ENCODE peak calls at places on chromosomes 2 and 18, in six cellular contexts. F, I, B, Y, M and P are unnamed samples.
A peak's percentile ranks its signal among the peaks of the same experiment; 100 is the strongest.

GRCh38 chr2:171128461-171128860 is 32.2 kb downstream of the TLK1 start:
- DNase-seq in F (no peak), I (no peak), B (no peak), Y (no peak), M (no peak), P (no peak)

GRCh38 chr2:68225119-68225632 is 27.2 kb downstream of the PPP3R1 start:
- DNase-seq in F (no peak), I (peak; percentile 13), B (no peak), Y (peak; percentile 13), M (peak; percentile 54), P (no peak)

GRCh38 chr2:241499146-241499965 is 9.0 kb downstream of the STK25 start:
- DNase-seq in F (no peak), I (no peak), B (no peak), Y (no peak), M (no peak), P (no peak)

GRCh38 chr18:68734311-68734710 is 19.4 kb upstream of the TMX3 start:
- DNase-seq in F (no peak), I (no peak), B (no peak), Y (no peak), M (peak; percentile 67), P (no peak)

GRCh38 chr18:26405190-26405781 is 143.1 kb downstream of the KCTD1 start:
- DNase-seq in F (no peak), I (peak; percentile 30), B (no peak), Y (no peak), M (peak; percentile 42), P (peak; percentile 70)

GRCh38 chr2:43100883-43101662 is 125.3 kb downstream of the ZFP36L2 start:
- DNase-seq in F (no peak), I (no peak), B (peak; percentile 86), Y (no peak), M (no peak), P (no peak)

GRCh38 chr18:48949606-48950535 is 894 bp downstream of the SMAD7 start:
- DNase-seq in F (no peak), I (peak; percentile 40), B (no peak), Y (no peak), M (no peak), P (peak; percentile 72)

GRCh38 chr2:8229546-8229986 is 452.3 kb upstream of the ID2 start:
- DNase-seq in F (no peak), I (peak; percentile 72), B (peak; percentile 33), Y (peak; percentile 11), M (peak; percentile 87), P (peak; percentile 76)

GRCh38 chr2:58336416-58336815 is 95.3 kb upstream of the FANCL start:
- DNase-seq in F (no peak), I (no peak), B (no peak), Y (no peak), M (no peak), P (no peak)

GRCh38 chr2:170886391-170886790 is 42.7 kb upstream of the GORASP2 start:
- DNase-seq in F (no peak), I (no peak), B (no peak), Y (no peak), M (peak; percentile 42), P (no peak)

GRCh38 chr2:176527141-176527901 is 258.1 kb downstream of the MTX2 start:
- DNase-seq in F (no peak), I (no peak), B (no peak), Y (no peak), M (peak; percentile 90), P (no peak)

GRCh38 chr2:194705398-194705797 is 951.6 kb upstream of the SLC39A10 start:
- DNase-seq in F (no peak), I (no peak), B (no peak), Y (no peak), M (no peak), P (no peak)

GRCh38 chr2:73736378-73736777 is 767 bp downstream of the TPRKB start:
- DNase-seq in F (no peak), I (no peak), B (no peak), Y (no peak), M (no peak), P (no peak)

GRCh38 chr2:88955607-88956006 is 264.1 kb downstream of the RPIA start:
- DNase-seq in F (no peak), I (no peak), B (no peak), Y (no peak), M (no peak), P (no peak)

GRCh38 chr2:88949336-88949735 is 257.9 kb downstream of the RPIA start:
- DNase-seq in F (no peak), I (no peak), B (no peak), Y (no peak), M (no peak), P (no peak)

DNA sequence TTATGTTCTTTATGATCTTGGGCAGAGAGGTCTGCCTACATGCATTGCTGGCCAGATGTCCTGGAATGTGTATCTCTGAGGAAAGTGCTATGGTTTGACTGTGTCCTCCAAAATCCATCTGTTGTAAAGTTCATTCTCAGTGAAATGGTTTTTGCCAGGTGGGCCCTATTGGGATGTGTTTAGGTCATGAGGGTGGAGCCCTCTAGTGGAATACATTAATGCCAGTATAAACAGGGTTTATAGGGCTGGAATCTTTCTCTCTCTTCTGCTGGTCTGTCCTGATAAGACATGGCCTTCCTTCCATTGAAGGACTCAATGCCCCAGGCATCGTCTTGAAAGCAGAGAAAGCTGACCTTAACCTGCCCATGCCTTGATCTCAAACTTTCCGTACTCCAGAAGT is 258.5 kb downstream of the RPIA start:
- DNase-seq in F (no peak), I (no peak), B (no peak), Y (no peak), M (peak; percentile 10), P (no peak)
- TF ChIP-seq CTCF in F (no peak), I (peak; percentile 21), B (no peak), Y (no peak), M (peak; percentile 41), P (no peak)

GRCh38 chr18:11154983-11155759 is 5.8 kb upstream of the PIEZO2 start:
- DNase-seq in F (no peak), I (no peak), B (no peak), Y (no peak), M (no peak), P (no peak)

GRCh38 chr18:11150271-11150615 is 874 bp upstream of the PIEZO2 start:
- DNase-seq in F (no peak), I (no peak), B (no peak), Y (no peak), M (no peak), P (no peak)

GRCh38 chr18:11153096-11153495 is 3.7 kb upstream of the PIEZO2 start:
- DNase-seq in F (no peak), I (no peak), B (no peak), Y (no peak), M (no peak), P (no peak)

GRCh38 chr18:11156977-11157376 is 7.6 kb upstream of the PIEZO2 start:
- DNase-seq in F (no peak), I (no peak), B (no peak), Y (no peak), M (no peak), P (no peak)

GRCh38 chr18:11154369-11154982 is 5.1 kb upstream of the PIEZO2 start:
- DNase-seq in F (no peak), I (no peak), B (no peak), Y (no peak), M (peak; percentile 67), P (peak; percentile 57)
- TF ChIP-seq CTCF in F (peak; percentile 46), I (peak; percentile 34), B (peak; percentile 45), Y (no peak), M (peak; percentile 49), P (peak; percentile 48)

GRCh38 chr2:30465171-30465545 is 18.1 kb downstream of the LCLAT1 start:
- DNase-seq in F (no peak), I (no peak), B (no peak), Y (no peak), M (no peak), P (no peak)
- TF ChIP-seq CTCF in F (no peak), I (no peak), B (no peak), Y (no peak), M (no peak), P (no peak)

GRCh38 chr18:45251236-45251635 is 364.0 kb upstream of the SLC14A2 start:
- DNase-seq in F (no peak), I (no peak), B (no peak), Y (no peak), M (no peak), P (no peak)

GRCh38 chr18:45252474-45252873 is 362.8 kb upstream of the SLC14A2 start:
- DNase-seq in F (no peak), I (no peak), B (no peak), Y (no peak), M (no peak), P (peak; percentile 18)

GRCh38 chr18:45253973-45254372 is 361.3 kb upstream of the SLC14A2 start:
- DNase-seq in F (no peak), I (no peak), B (no peak), Y (no peak), M (no peak), P (no peak)

GRCh38 chr18:45254683-45255082 is 360.6 kb upstream of the SLC14A2 start:
- DNase-seq in F (no peak), I (no peak), B (no peak), Y (no peak), M (peak; percentile 54), P (no peak)

GRCh38 chr18:45255142-45255890 is 360.0 kb upstream of the SLC14A2 start:
- DNase-seq in F (no peak), I (no peak), B (peak; percentile 32), Y (no peak), M (peak; percentile 90), P (no peak)
- TF ChIP-seq CTCF in F (no peak), I (no peak), B (no peak), Y (no peak), M (no peak), P (no peak)

GRCh38 chr2:10221976-10222870 is 80.5 kb upstream of the HPCAL1 start:
- DNase-seq in F (no peak), I (no peak), B (no peak), Y (no peak), M (no peak), P (no peak)

GRCh38 chr2:10224734-10225133 is 78.0 kb upstream of the HPCAL1 start:
- DNase-seq in F (no peak), I (no peak), B (no peak), Y (no peak), M (no peak), P (no peak)

GRCh38 chr2:10225291-10226031 is 77.2 kb upstream of the HPCAL1 start:
- DNase-seq in F (no peak), I (no peak), B (no peak), Y (no peak), M (no peak), P (no peak)

GRCh38 chr2:10223471-10223870 is 79.2 kb upstream of the HPCAL1 start:
- DNase-seq in F (no peak), I (no peak), B (no peak), Y (no peak), M (no peak), P (no peak)

GRCh38 chr2:10223932-10224720 is 78.6 kb upstream of the HPCAL1 start:
- DNase-seq in F (no peak), I (no peak), B (no peak), Y (no peak), M (no peak), P (no peak)
- TF ChIP-seq CTCF in F (no peak), I (no peak), B (no peak), Y (no peak), M (no peak), P (no peak)

GRCh38 chr2:238139141-238139840 is 823 bp downstream of the KLHL30 start:
- DNase-seq in F (no peak), I (peak; percentile 39), B (no peak), Y (no peak), M (no peak), P (peak; percentile 67)
- TF ChIP-seq CTCF in F (peak; percentile 65), I (peak; percentile 71), B (no peak), Y (peak; percentile 35), M (peak; percentile 39), P (peak; percentile 72)